ENCODE peak calls at places on chromosomes 7 and 10, in four cellular contexts. One of them, this sample, is unnamed.

GRCh38 chr7:147578196-147578595 is 1012.4 kb upstream of the C7orf33 start:
- DNase-seq in ascending aorta: no peak
- DNase-seq in osteocyte: no peak
- DNase-seq in GM13977: no peak
- DNase-seq in this sample: no peak

GRCh38 chr10:48287417-48288391 is 13.2 kb upstream of the FRMPD2 start:
- DNase-seq in osteocyte: no peak
- DNase-seq in GM13977: no peak
- DNase-seq in ascending aorta: no peak
- DNase-seq in this sample: no peak

GRCh38 chr10:103719036-103719435 is 136.3 kb downstream of the SH3PXD2A start:
- DNase-seq in osteocyte: no peak
- DNase-seq in ascending aorta: no peak
- DNase-seq in GM13977: no peak
- DNase-seq in this sample: no peak

GRCh38 chr7:23938937-23939552 is 229.0 kb downstream of the STK31 start:
- DNase-seq in osteocyte: no peak
- DNase-seq in ascending aorta: no peak
- DNase-seq in GM13977: peak; percentile 28
- DNase-seq in this sample: peak; percentile 10

GRCh38 chr10:31769564-31769963 is 159.1 kb downstream of the ARHGAP12 start:
- DNase-seq in GM13977: no peak
- DNase-seq in osteocyte: no peak
- DNase-seq in ascending aorta: no peak
- DNase-seq in this sample: no peak

GRCh38 chr10:30127120-30127541 is 67.7 kb upstream of the JCAD start:
- DNase-seq in ascending aorta: no peak
- DNase-seq in GM13977: no peak
- DNase-seq in osteocyte: no peak
- DNase-seq in this sample: no peak

GRCh38 chr7:5997210-5997808 is 11.5 kb downstream of the PMS2 start:
- DNase-seq in GM13977: peak; percentile 59
- DNase-seq in osteocyte: peak; percentile 76
- DNase-seq in ascending aorta: no peak
- DNase-seq in this sample: peak; percentile 54

GRCh38 chr10:113381906-113382562 is 170.8 kb upstream of the HABP2 start:
- DNase-seq in ascending aorta: no peak
- DNase-seq in osteocyte: no peak
- DNase-seq in GM13977: no peak
- DNase-seq in this sample: peak; percentile 39

GRCh38 chr7:33705333-33705833 is 200.0 kb upstream of the BMPER start:
- DNase-seq in GM13977: no peak
- DNase-seq in ascending aorta: no peak
- DNase-seq in osteocyte: no peak
- DNase-seq in this sample: no peak

GRCh38 chr7:116876664-116877442 is 14.5 kb downstream of the CAPZA2 start:
- DNase-seq in ascending aorta: peak; percentile 65
- DNase-seq in GM13977: no peak
- DNase-seq in osteocyte: no peak
- DNase-seq in this sample: no peak

GRCh38 chr10:24513155-24513554 is 210.5 kb downstream of the ARHGAP21 start:
- DNase-seq in GM13977: no peak
- DNase-seq in ascending aorta: no peak
- DNase-seq in osteocyte: no peak
- DNase-seq in this sample: peak; percentile 19

GRCh38 chr7:137992042-137992737 is 9.7 kb downstream of the CREB3L2 start:
- DNase-seq in ascending aorta: no peak
- DNase-seq in GM13977: no peak
- DNase-seq in osteocyte: no peak
- DNase-seq in this sample: no peak

GRCh38 chr7:84524714-84525694 is 330.4 kb upstream of the SEMA3A start:
- DNase-seq in GM13977: no peak
- DNase-seq in osteocyte: no peak
- DNase-seq in ascending aorta: peak; percentile 72
- DNase-seq in this sample: no peak

GRCh38 chr7:17716816-17717215 is 223.5 kb downstream of the SNX13 start:
- DNase-seq in osteocyte: no peak
- DNase-seq in GM13977: no peak
- DNase-seq in ascending aorta: no peak
- DNase-seq in this sample: no peak

GRCh38 chr7:26515462-26515861 is 223.8 kb downstream of the SNX10 start:
- DNase-seq in osteocyte: no peak
- DNase-seq in ascending aorta: no peak
- DNase-seq in GM13977: no peak
- DNase-seq in this sample: no peak

GRCh38 chr10:6124666-6125065 is 35.8 kb downstream of the RBM17 start:
- DNase-seq in ascending aorta: peak; percentile 83
- DNase-seq in osteocyte: no peak
- DNase-seq in GM13977: no peak
- DNase-seq in this sample: no peak

GRCh38 chr10:84531396-84531795 is 203.0 kb downstream of the CCSER2 start:
- DNase-seq in osteocyte: no peak
- DNase-seq in GM13977: no peak
- DNase-seq in ascending aorta: no peak
- DNase-seq in this sample: no peak

GRCh38 chr7:25770235-25770634 is 381.8 kb upstream of the NFE2L3 start:
- DNase-seq in ascending aorta: no peak
- DNase-seq in GM13977: no peak
- DNase-seq in osteocyte: no peak
- DNase-seq in this sample: no peak

GRCh38 chr10:133047526-133047925 is 40.2 kb upstream of the ADGRA1 start:
- DNase-seq in ascending aorta: no peak
- DNase-seq in GM13977: no peak
- DNase-seq in osteocyte: no peak
- DNase-seq in this sample: no peak

GRCh38 chr10:96719205-96719604 is 1.1 kb downstream of the PIK3AP1 start:
- DNase-seq in ascending aorta: no peak
- DNase-seq in GM13977: peak; percentile 52
- DNase-seq in osteocyte: no peak
- DNase-seq in this sample: no peak

GRCh38 chr10:23322082-23322481 is 22.5 kb downstream of the C10orf67 start:
- DNase-seq in osteocyte: no peak
- DNase-seq in GM13977: no peak
- DNase-seq in ascending aorta: no peak
- DNase-seq in this sample: no peak

GRCh38 chr10:102120987-102121738 is 995 bp upstream of the LDB1 start:
- DNase-seq in GM13977: no peak
- DNase-seq in ascending aorta: peak; percentile 88
- DNase-seq in osteocyte: no peak
- DNase-seq in this sample: peak; percentile 37

GRCh38 chr7:71776726-71777125 is 635.4 kb downstream of the CALN1 start:
- DNase-seq in GM13977: no peak
- DNase-seq in ascending aorta: no peak
- DNase-seq in osteocyte: peak; percentile 62
- DNase-seq in this sample: no peak

GRCh38 chr7:121103579-121103978 is 115.1 kb downstream of the CPED1 start:
- DNase-seq in ascending aorta: no peak
- DNase-seq in osteocyte: no peak
- DNase-seq in GM13977: no peak
- DNase-seq in this sample: no peak

GRCh38 chr10:22611425-22612111 is 102.8 kb downstream of the PIP4K2A start:
- DNase-seq in osteocyte: no peak
- DNase-seq in GM13977: peak; percentile 21
- DNase-seq in ascending aorta: no peak
- DNase-seq in this sample: peak; percentile 82

GRCh38 chr10:129774082-129774735 is 189.9 kb downstream of the EBF3 start:
- DNase-seq in ascending aorta: peak; percentile 56
- DNase-seq in GM13977: no peak
- DNase-seq in osteocyte: peak; percentile 78
- DNase-seq in this sample: no peak

GRCh38 chr7:29565186-29565540 is 1.5 kb downstream of the PRR15 start:
- DNase-seq in osteocyte: no peak
- DNase-seq in GM13977: peak; percentile 32
- DNase-seq in ascending aorta: no peak
- DNase-seq in this sample: no peak

GRCh38 chr10:70682920-70683600 is 10.8 kb downstream of the ADAMTS14 start:
- DNase-seq in osteocyte: no peak
- DNase-seq in GM13977: peak; percentile 54
- DNase-seq in ascending aorta: no peak
- DNase-seq in this sample: peak; percentile 62

GRCh38 chr7:803243-803635 is 29.0 kb upstream of the SUN1 start:
- DNase-seq in ascending aorta: no peak
- DNase-seq in GM13977: no peak
- DNase-seq in osteocyte: no peak
- DNase-seq in this sample: no peak

DNA sequence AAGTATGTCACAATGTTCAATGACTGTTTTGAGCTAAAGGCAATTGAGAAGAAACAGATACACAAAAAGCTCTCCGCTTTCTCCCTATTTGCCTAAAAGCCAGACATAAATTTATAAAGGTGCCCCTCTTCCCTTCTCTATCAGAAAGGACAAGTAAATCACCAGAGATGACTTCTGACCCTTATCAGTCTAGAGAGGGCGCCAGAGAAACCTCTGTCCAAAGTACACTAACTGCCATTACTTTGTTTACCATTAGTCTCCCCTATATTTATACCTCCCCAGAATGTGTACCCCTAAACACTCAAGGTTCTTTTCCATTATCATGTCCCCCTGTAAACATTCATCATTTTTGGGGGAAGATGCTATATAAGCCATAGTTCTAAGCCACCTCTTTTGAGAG is 49.3 kb downstream of the TPK1 start:
- DNase-seq in GM13977: peak; percentile 22
- DNase-seq in osteocyte: no peak
- DNase-seq in ascending aorta: no peak
- DNase-seq in this sample: no peak
- TF ChIP-seq CTCF in GM13977: peak; percentile 39
- TF ChIP-seq CTCF in osteocyte: no peak
- TF ChIP-seq CTCF in ascending aorta: no peak
- TF ChIP-seq CTCF in this sample: no peak

DNA sequence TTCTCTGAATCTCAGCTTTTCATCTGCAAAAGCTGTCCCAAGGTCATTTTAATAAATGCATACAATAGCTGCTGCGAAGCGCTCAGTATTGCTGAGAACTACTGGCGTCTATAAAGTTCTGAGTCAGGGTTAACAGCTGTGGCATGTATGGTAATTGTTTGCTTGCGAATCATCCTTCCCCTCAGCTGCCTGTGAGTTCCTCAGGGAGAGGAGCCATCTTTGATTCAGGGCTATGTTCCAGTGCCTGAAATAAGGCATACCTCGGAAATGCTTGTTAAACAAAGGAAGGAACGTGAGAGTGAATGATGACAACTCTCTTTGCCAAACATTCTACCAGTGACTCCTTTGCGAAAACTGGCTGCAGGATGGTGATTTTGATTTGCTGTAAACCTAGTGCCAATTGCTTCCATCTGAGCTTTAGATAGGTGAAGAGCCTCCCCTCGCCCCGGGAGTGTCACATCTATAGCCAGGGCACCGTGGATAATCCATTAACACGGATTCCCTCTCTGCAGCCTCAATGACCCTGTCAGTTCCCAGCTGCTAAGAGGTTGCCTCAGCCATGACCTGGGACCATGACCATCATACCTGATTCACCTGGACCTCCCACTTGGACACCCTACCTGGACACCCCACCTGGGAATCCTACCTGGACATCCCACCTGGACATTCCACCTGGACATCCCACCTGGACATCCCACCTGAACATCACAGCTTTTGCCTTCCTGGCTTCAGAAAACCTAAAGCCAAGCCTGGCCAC is 39.6 kb downstream of the GPRIN2 start:
- DNase-seq in GM13977: no peak
- DNase-seq in osteocyte: peak; percentile 83
- DNase-seq in ascending aorta: peak; percentile 43
- DNase-seq in this sample: no peak
- TF ChIP-seq CTCF in GM13977: no peak
- TF ChIP-seq CTCF in osteocyte: no peak
- TF ChIP-seq CTCF in ascending aorta: no peak
- TF ChIP-seq CTCF in this sample: no peak

GRCh38 chr10:121754667-121755066 is 156.4 kb upstream of the FGFR2 start:
- DNase-seq in GM13977: no peak
- DNase-seq in ascending aorta: no peak
- DNase-seq in osteocyte: no peak
- DNase-seq in this sample: no peak

GRCh38 chr10:121751191-121751760 is 153.0 kb upstream of the FGFR2 start:
- DNase-seq in GM13977: no peak
- DNase-seq in ascending aorta: no peak
- DNase-seq in osteocyte: no peak
- DNase-seq in this sample: no peak

DNA sequence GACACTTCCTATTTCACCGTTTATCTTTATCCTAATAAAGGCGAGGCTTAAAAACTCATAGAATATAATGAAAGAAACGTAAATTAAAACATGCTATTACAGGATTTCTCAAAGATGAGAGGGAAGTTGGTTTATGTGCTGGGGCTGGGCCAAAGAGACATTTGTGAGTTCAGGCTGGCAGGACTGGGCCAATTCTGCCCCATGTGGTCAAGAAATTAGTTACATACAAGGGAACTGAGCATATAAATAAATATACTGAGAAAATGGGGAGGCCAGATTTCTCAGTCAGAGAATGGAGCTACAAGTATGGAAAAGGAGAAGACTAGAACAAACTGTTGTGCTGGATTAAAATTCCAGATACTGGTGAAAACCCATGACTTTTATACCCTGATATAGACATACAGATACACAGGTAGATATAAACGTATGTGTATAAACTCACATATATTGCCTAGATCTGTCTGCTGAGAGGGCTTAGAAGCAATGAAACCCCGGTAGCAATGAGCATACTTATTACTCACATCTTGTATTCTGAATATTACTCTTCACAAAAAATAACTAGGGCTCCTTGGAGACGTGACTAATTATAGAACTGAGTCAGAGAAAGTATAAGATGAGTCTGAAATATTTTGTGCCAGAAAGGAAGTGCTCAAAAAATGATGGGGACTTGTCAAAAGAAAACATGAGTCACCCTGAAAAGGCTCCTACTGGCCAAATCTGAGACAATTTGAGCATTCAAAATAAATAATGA is 155.7 kb upstream of the FGFR2 start:
- DNase-seq in osteocyte: no peak
- DNase-seq in ascending aorta: no peak
- DNase-seq in GM13977: peak; percentile 56
- DNase-seq in this sample: peak; percentile 19
- TF ChIP-seq CTCF in osteocyte: peak; percentile 57
- TF ChIP-seq CTCF in ascending aorta: no peak
- TF ChIP-seq CTCF in GM13977: peak; percentile 27
- TF ChIP-seq CTCF in this sample: no peak

DNA sequence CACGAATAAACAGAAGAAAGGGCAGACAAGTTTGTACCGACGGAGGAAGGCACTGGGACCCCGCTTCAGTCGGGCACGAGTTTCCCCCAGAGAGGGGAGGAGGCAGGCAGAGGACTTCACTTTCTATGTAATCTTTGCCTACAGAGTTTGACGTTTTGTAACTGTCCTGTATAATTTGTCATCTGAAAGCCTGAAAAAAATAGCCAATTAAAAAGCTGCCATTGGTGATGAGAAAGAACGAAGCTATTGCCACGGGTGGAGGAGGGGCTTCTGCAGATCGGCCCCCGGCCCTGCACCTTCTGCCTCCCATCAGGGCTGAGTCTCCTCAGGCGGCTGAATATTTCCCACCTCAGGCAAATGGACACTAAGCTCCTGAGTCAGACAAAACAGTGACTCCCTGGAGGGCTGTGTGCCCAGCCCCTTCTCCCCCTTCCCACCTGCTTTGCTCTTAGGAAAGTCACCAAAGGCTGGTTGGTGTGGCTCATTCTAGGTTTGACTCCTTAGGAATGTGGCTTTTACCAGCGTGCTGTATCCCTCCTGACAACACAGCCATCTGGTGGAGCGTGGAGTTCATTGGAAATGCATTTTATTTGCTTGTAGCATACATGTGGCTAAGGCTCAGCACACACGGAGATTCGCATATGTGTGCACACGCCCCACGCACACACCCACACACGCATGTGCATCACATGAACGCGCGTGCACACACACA is 117.4 kb downstream of the VIPR2 start:
- DNase-seq in osteocyte: peak; percentile 53
- DNase-seq in GM13977: no peak
- DNase-seq in ascending aorta: peak; percentile 60
- DNase-seq in this sample: no peak
- TF ChIP-seq CTCF in osteocyte: peak; percentile 13
- TF ChIP-seq CTCF in GM13977: no peak
- TF ChIP-seq CTCF in ascending aorta: no peak
- TF ChIP-seq CTCF in this sample: no peak

This sample was measured in activated CD8-positive, alpha-beta T cell treated with anti-CD3 and anti-CD28 coated beads for 36 hours.